ENCODE peak calls at places on chromosome 19, in six cellular contexts. G is Kasumi-1; D is activated T-helper 1 cell treated with anti-CD3 and anti-CD28 coated beads, Interleukin-2, amount 50 U/mL, for 16 hours; L is GM03348; H is OCI-M1; M is B cell. B is an unnamed sample.

GRCh38 chr19:38266981-38267597 is 2.7 kb downstream of the SPINT2 start:
- DNase-seq in G (no peak), D (no peak), M (no peak), L (no peak), H (no peak), B (no peak)

GRCh38 chr19:4449022-4449825 is 8.4 kb downstream of the UBXN6 start:
- DNase-seq in L (no peak), H (no peak), G (no peak), M (peak; percentile 23), D (no peak), B (no peak)

GRCh38 chr19:55156202-55157063 is 1.1 kb downstream of the TNNI3 start:
- DNase-seq in D (no peak), M (no peak), H (no peak), L (peak; percentile 65), G (no peak), B (peak; percentile 75)

GRCh38 chr19:1819211-1819975 is 7.3 kb upstream of the ATP8B3 start:
- DNase-seq in G (no peak), M (no peak), L (no peak), H (no peak), D (no peak), B (no peak)

GRCh38 chr19:955803-956746 is 28.1 kb upstream of the WDR18 start:
- DNase-seq in G (no peak), H (no peak), L (no peak), D (no peak), M (no peak), B (no peak)

GRCh38 chr19:14479985-14480694 is 5.0 kb upstream of the PTGER1 start:
- DNase-seq in M (peak; percentile 90), L (peak; percentile 75), G (peak; percentile 49), H (peak; percentile 87), D (peak; percentile 50), B (peak; percentile 92)

GRCh38 chr19:15562861-15563260 is 52.2 kb upstream of the CYP4F8 start:
- DNase-seq in L (peak; percentile 22), H (no peak), D (no peak), M (no peak), G (no peak), B (no peak)

GRCh38 chr19:48696353-48697010 is 711 bp downstream of the FUT2 start:
- DNase-seq in L (peak; percentile 38), G (no peak), M (peak; percentile 63), D (no peak), H (no peak), B (no peak)

GRCh38 chr19:54453921-54454780 is 5.2 kb downstream of the LENG8 start:
- DNase-seq in G (no peak), M (no peak), H (no peak), D (no peak), L (no peak), B (no peak)

GRCh38 chr19:40907968-40908735 is 26.1 kb upstream of the CYP2A7 start:
- DNase-seq in M (peak; percentile 66), L (no peak), G (no peak), H (no peak), D (no peak), B (peak; percentile 28)

B was measured in GM13976.